ENCODE peak calls at places on chromosomes 2 and 18, in six cellular contexts. P, I, W, C, K and V are unnamed samples.

GRCh38 chr2:21650566-21650965 is 526.8 kb downstream of the TDRD15 start:
- DNase-seq in P (no peak), I (no peak), W (no peak), C (no peak), K (no peak), V (no peak)

GRCh38 chr2:43370146-43370545 is 143.7 kb upstream of the ZFP36L2 start:
- DNase-seq in P (no peak), I (no peak), W (no peak), C (no peak), K (no peak), V (no peak)

GRCh38 chr2:186498834-186499233 is 12.8 kb downstream of the ZC3H15 start:
- DNase-seq in P (no peak), I (no peak), W (no peak), C (no peak), K (no peak), V (no peak)

GRCh38 chr2:181352158-181352557 is 105.0 kb upstream of the ITGA4 start:
- DNase-seq in P (no peak), I (no peak), W (no peak), C (no peak), K (no peak), V (no peak)

GRCh38 chr2:76953733-76954347 is 568.3 kb downstream of the LRRTM4 start:
- DNase-seq in P (no peak), I (no peak), W (no peak), C (peak; percentile 23), K (no peak), V (no peak)

GRCh38 chr2:85601771-85602475 is 575 bp downstream of the TMEM150A start:
- DNase-seq in P (no peak), I (no peak), W (no peak), C (no peak), K (no peak), V (no peak)

GRCh38 chr2:191114403-191114886 is 36.3 kb downstream of the STAT4 start:
- DNase-seq in P (no peak), I (peak; percentile 77), W (no peak), C (no peak), K (no peak), V (no peak)

GRCh38 chr2:102355526-102356380 is at the start of gene IL18R1:
- DNase-seq in P (peak; percentile 67), I (peak; percentile 81), W (peak; percentile 53), C (peak; percentile 68), K (no peak), V (no peak)

GRCh38 chr2:148052687-148053086 is 31.8 kb downstream of the MBD5 start:
- DNase-seq in P (no peak), I (no peak), W (no peak), C (no peak), K (no peak), V (no peak)

GRCh38 chr18:69865656-69866241 is 81.9 kb downstream of the CD226 start:
- DNase-seq in P (no peak), I (no peak), W (no peak), C (no peak), K (no peak), V (no peak)

GRCh38 chr2:101121174-101121573 is 30.0 kb downstream of the TBC1D8 start:
- DNase-seq in P (no peak), I (no peak), W (no peak), C (no peak), K (no peak), V (no peak)

GRCh38 chr2:73827018-73827417 is 1.7 kb upstream of the STAMBP start:
- DNase-seq in P (no peak), I (peak; percentile 45), W (no peak), C (no peak), K (peak; percentile 10), V (no peak)

GRCh38 chr2:127293758-127294562 is at the start of gene ERCC3:
- DNase-seq in P (peak; percentile 89), I (peak; percentile 83), W (peak; percentile 72), C (peak; percentile 70), K (no peak), V (peak; percentile 33)

GRCh38 chr2:68185541-68186164 is 28.0 kb downstream of the PNO1 start:
- DNase-seq in P (peak; percentile 52), I (peak; percentile 43), W (peak; percentile 53), C (peak; percentile 20), K (no peak), V (no peak)

GRCh38 chr2:102057502-102058292 is 65.9 kb downstream of the IL1R2 start:
- DNase-seq in P (no peak), I (peak; percentile 20), W (no peak), C (no peak), K (no peak), V (no peak)

GRCh38 chr18:312415-312814 is 44.6 kb upstream of the THOC1 start:
- DNase-seq in P (no peak), I (no peak), W (no peak), C (no peak), K (no peak), V (no peak)

GRCh38 chr18:58668897-58669296 is 2.4 kb upstream of the MALT1 start:
- DNase-seq in P (no peak), I (no peak), W (no peak), C (no peak), K (no peak), V (no peak)

GRCh38 chr2:28224648-28225471 is 167.8 kb upstream of the FOSL2 start:
- DNase-seq in P (peak; percentile 65), I (no peak), W (no peak), C (no peak), K (no peak), V (no peak)

GRCh38 chr18:49368161-49368875 is 92.1 kb downstream of the DYM start:
- DNase-seq in P (no peak), I (no peak), W (no peak), C (no peak), K (no peak), V (no peak)

GRCh38 chr2:20291106-20291564 is 59.5 kb downstream of the PUM2 start:
- DNase-seq in P (peak; percentile 77), I (peak; percentile 12), W (no peak), C (peak; percentile 29), K (no peak), V (peak; percentile 66)

GRCh38 chr2:160409480-160409879 is 84.1 kb downstream of the RBMS1 start:
- DNase-seq in P (no peak), I (no peak), W (no peak), C (no peak), K (no peak), V (no peak)

GRCh38 chr2:17961789-17962188 is 83.3 kb downstream of the KCNS3 start:
- DNase-seq in P (no peak), I (no peak), W (no peak), C (no peak), K (no peak), V (no peak)

GRCh38 chr2:234730066-234730640 is 221.7 kb upstream of the SH3BP4 start:
- DNase-seq in P (no peak), I (no peak), W (no peak), C (no peak), K (no peak), V (no peak)

GRCh38 chr2:9050122-9050809 is 46.8 kb upstream of the MBOAT2 start:
- DNase-seq in P (no peak), I (no peak), W (no peak), C (no peak), K (no peak), V (no peak)

GRCh38 chr2:99819766-99820165 is 322.6 kb downstream of the AFF3 start:
- DNase-seq in P (no peak), I (no peak), W (no peak), C (no peak), K (no peak), V (no peak)

GRCh38 chr2:10238396-10238795 is 64.3 kb upstream of the HPCAL1 start:
- DNase-seq in P (no peak), I (no peak), W (no peak), C (no peak), K (no peak), V (no peak)

GRCh38 chr2:223633656-223634055 is 31.5 kb upstream of the SCG2 start:
- DNase-seq in P (no peak), I (no peak), W (no peak), C (no peak), K (peak; percentile 56), V (no peak)